ENCODE peak calls at places on chromosomes 11 and 22, in six cellular contexts. One of them, this sample, is unnamed.
A peak's percentile ranks its signal among the peaks of the same experiment; 100 is the strongest.

GRCh38 chr11:12789054-12789453 is 114.8 kb downstream of the TEAD1 start:
- DNase-seq in cardiac fibroblast: no peak
- DNase-seq in brain microvascular endothelial cell: no peak
- DNase-seq in GM20000: no peak
- DNase-seq in GM12864: no peak
- DNase-seq in HCT116: no peak
- DNase-seq in this sample: no peak

GRCh38 chr11:16820324-16821092 is 82.1 kb downstream of the C11orf58 start:
- DNase-seq in cardiac fibroblast: peak; percentile 87
- DNase-seq in brain microvascular endothelial cell: peak; percentile 58
- DNase-seq in GM20000: peak; percentile 83
- DNase-seq in GM12864: peak; percentile 40
- DNase-seq in HCT116: peak; percentile 37
- DNase-seq in this sample: peak; percentile 39

GRCh38 chr11:19660076-19660475 is 52.6 kb upstream of the NAV2 start:
- DNase-seq in cardiac fibroblast: no peak
- DNase-seq in brain microvascular endothelial cell: peak; percentile 70
- DNase-seq in GM20000: peak; percentile 71
- DNase-seq in GM12864: peak; percentile 54
- DNase-seq in HCT116: peak; percentile 88
- DNase-seq in this sample: no peak

GRCh38 chr11:134510171-134510570 is 98.1 kb upstream of the B3GAT1 start:
- DNase-seq in cardiac fibroblast: no peak
- DNase-seq in brain microvascular endothelial cell: no peak
- DNase-seq in GM20000: no peak
- DNase-seq in GM12864: no peak
- DNase-seq in HCT116: no peak
- DNase-seq in this sample: no peak

GRCh38 chr11:48109046-48109666 is 107.5 kb upstream of the OR4B1 start:
- DNase-seq in cardiac fibroblast: peak; percentile 74
- DNase-seq in brain microvascular endothelial cell: no peak
- DNase-seq in GM20000: peak; percentile 39
- DNase-seq in GM12864: no peak
- DNase-seq in HCT116: peak; percentile 37
- DNase-seq in this sample: peak; percentile 57

GRCh38 chr11:127056338-127056971 is 55.9 kb upstream of the KIRREL3 start:
- DNase-seq in cardiac fibroblast: no peak
- DNase-seq in brain microvascular endothelial cell: no peak
- DNase-seq in GM20000: no peak
- DNase-seq in GM12864: no peak
- DNase-seq in HCT116: no peak
- DNase-seq in this sample: no peak

GRCh38 chr22:39283312-39284141 is 35.9 kb downstream of the RPL3 start:
- DNase-seq in cardiac fibroblast: peak; percentile 74
- DNase-seq in brain microvascular endothelial cell: no peak
- DNase-seq in GM20000: no peak
- DNase-seq in GM12864: no peak
- DNase-seq in HCT116: no peak
- DNase-seq in this sample: no peak

GRCh38 chr11:61752117-61752924 is at the start of gene MYRF:
- DNase-seq in cardiac fibroblast: peak; percentile 42
- DNase-seq in brain microvascular endothelial cell: no peak
- DNase-seq in GM20000: peak; percentile 90
- DNase-seq in GM12864: no peak
- DNase-seq in HCT116: no peak
- DNase-seq in this sample: no peak

GRCh38 chr11:72239849-72240460 is 4.0 kb downstream of the PHOX2A start:
- DNase-seq in cardiac fibroblast: peak; percentile 43
- DNase-seq in brain microvascular endothelial cell: no peak
- DNase-seq in GM20000: no peak
- DNase-seq in GM12864: no peak
- DNase-seq in HCT116: no peak
- DNase-seq in this sample: no peak

DNA sequence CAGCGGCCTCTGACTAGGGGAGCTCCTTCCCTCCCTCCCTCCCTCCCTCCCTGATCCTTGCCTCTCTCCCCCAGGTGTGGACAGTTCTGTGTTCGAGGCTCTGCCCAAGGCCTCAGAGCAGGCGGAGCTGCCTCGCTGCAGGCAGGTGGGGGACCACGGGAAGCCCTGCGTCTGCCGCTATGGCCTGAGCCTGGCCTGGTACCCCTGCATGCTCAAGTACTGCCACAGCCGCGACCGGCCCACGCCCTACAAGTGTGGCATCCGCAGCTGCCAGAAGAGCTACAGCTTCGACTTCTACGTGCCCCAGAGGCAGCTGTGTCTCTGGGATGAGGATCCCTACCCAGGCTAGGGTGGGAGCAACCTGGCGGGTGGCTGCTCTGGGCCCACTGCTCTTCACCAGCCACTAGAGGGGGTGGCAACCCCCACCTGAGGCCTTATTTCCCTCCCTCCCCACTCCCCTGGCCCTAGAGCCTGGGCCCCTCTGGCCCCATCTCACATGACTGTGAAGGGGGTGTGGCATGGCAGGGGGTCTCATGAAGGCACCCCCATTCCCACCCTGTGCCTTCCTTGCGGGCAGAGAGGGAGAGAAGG is 11.1 kb upstream of the POU2F3 start:
- DNase-seq in cardiac fibroblast: no peak
- DNase-seq in brain microvascular endothelial cell: no peak
- DNase-seq in GM20000: no peak
- DNase-seq in GM12864: no peak
- DNase-seq in HCT116: no peak
- DNase-seq in this sample: no peak
- TF ChIP-seq CTCF in cardiac fibroblast: peak; percentile 17
- TF ChIP-seq CTCF in brain microvascular endothelial cell: peak; percentile 59
- TF ChIP-seq CTCF in GM20000: peak; percentile 0
- TF ChIP-seq CTCF in GM12864: peak; percentile 33
- TF ChIP-seq CTCF in HCT116: peak; percentile 38
- TF ChIP-seq CTCF in this sample: peak; percentile 29

DNA sequence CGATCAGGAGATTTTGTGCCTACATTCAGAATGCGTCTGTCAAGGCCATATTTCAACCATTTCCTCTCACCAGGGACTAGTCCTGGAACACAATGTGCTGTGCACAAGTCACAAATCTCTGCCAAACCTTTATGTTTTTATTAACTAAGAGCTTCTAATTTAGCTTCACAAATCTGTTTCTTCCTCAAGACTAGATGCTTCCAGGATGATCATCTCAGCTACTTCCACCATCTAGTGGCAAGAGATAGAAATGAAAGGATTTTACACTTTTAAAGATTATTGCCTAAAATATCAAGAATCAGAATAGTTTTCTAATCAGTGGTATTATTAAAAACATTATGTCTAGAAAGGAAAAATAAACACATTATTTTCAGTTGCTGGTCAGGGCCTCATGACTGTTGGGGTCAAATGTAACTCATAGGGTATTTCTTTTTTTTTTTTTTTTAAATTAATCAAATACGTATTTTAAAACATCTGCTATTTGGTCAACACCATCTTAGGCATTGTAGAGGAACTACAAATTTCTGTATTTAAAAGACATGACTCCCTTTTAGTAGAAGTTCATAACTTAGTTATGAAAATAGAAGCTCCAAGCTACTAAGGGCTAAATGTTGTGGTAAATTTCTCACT is 1102.6 kb downstream of the DLG2 start:
- DNase-seq in cardiac fibroblast: peak; percentile 74
- DNase-seq in brain microvascular endothelial cell: no peak
- DNase-seq in GM20000: peak; percentile 7
- DNase-seq in GM12864: no peak
- DNase-seq in HCT116: no peak
- DNase-seq in this sample: no peak
- TF ChIP-seq CTCF in cardiac fibroblast: peak; percentile 58
- TF ChIP-seq CTCF in brain microvascular endothelial cell: peak; percentile 46
- TF ChIP-seq CTCF in GM20000: no peak
- TF ChIP-seq CTCF in GM12864: peak; percentile 32
- TF ChIP-seq CTCF in HCT116: peak; percentile 25
- TF ChIP-seq CTCF in this sample: peak; percentile 57

DNA sequence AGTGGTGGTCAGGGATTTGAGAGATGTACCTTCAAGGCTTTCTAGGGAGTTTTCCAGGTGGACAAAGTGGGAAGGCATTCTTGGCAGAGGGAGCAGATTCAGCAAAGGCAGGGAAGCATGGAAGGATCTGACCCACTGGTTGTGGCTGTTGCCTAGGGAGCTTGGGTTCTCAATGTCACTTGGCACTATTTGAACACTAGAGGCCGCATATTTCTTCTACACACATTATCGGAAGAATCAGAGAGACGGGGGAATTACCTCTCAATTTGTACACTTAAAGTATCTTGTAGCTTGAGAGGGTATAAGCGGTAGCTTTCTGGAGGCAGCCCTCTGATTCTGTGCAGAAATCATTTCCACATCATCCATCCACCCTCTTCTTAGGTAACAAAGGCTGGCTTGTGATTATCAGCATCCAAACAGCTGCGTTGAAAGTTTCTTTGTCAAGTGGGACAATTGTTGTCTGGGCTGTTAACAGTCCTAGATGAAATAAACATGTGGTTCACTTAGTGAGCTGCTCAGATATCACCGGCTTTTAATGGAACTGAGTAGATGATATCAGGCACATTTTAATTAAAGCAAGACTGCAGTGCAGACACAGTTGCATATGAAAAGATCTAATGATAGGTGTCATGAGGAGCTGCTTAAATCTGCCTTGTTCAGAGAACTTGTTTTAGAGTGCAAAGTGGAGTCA is 2.6 kb downstream of the NELL1 start:
- DNase-seq in cardiac fibroblast: no peak
- DNase-seq in brain microvascular endothelial cell: no peak
- DNase-seq in GM20000: peak; percentile 38
- DNase-seq in GM12864: no peak
- DNase-seq in HCT116: peak; percentile 0
- DNase-seq in this sample: no peak
- TF ChIP-seq CTCF in cardiac fibroblast: peak; percentile 10
- TF ChIP-seq CTCF in brain microvascular endothelial cell: peak; percentile 29
- TF ChIP-seq CTCF in GM20000: no peak
- TF ChIP-seq CTCF in GM12864: peak; percentile 38
- TF ChIP-seq CTCF in HCT116: peak; percentile 30
- TF ChIP-seq CTCF in this sample: peak; percentile 38

GRCh38 chr11:131668867-131669780 is 298.7 kb downstream of the NTM start:
- DNase-seq in cardiac fibroblast: peak; percentile 48
- DNase-seq in brain microvascular endothelial cell: peak; percentile 24
- DNase-seq in GM20000: peak; percentile 72
- DNase-seq in GM12864: no peak
- DNase-seq in HCT116: peak; percentile 6
- DNase-seq in this sample: no peak
- TF ChIP-seq CTCF in cardiac fibroblast: peak; percentile 75
- TF ChIP-seq CTCF in brain microvascular endothelial cell: peak; percentile 89
- TF ChIP-seq CTCF in GM20000: peak; percentile 40
- TF ChIP-seq CTCF in GM12864: peak; percentile 84
- TF ChIP-seq CTCF in HCT116: peak; percentile 51
- TF ChIP-seq CTCF in this sample: peak; percentile 79

GRCh38 chr11:43681543-43681942 is 1.0 kb downstream of the HSD17B12 start:
- DNase-seq in cardiac fibroblast: peak; percentile 32
- DNase-seq in brain microvascular endothelial cell: no peak
- DNase-seq in GM20000: no peak
- DNase-seq in GM12864: no peak
- DNase-seq in HCT116: no peak
- DNase-seq in this sample: no peak

GRCh38 chr11:43676933-43677332 is 3.6 kb upstream of the HSD17B12 start:
- DNase-seq in cardiac fibroblast: no peak
- DNase-seq in brain microvascular endothelial cell: no peak
- DNase-seq in GM20000: no peak
- DNase-seq in GM12864: no peak
- DNase-seq in HCT116: no peak
- DNase-seq in this sample: no peak

GRCh38 chr11:43685483-43685882 is 4.9 kb downstream of the HSD17B12 start:
- DNase-seq in cardiac fibroblast: no peak
- DNase-seq in brain microvascular endothelial cell: no peak
- DNase-seq in GM20000: no peak
- DNase-seq in GM12864: no peak
- DNase-seq in HCT116: no peak
- DNase-seq in this sample: no peak

GRCh38 chr11:43686207-43686606 is 5.7 kb downstream of the HSD17B12 start:
- DNase-seq in cardiac fibroblast: peak; percentile 28
- DNase-seq in brain microvascular endothelial cell: no peak
- DNase-seq in GM20000: no peak
- DNase-seq in GM12864: no peak
- DNase-seq in HCT116: no peak
- DNase-seq in this sample: no peak

GRCh38 chr11:43680521-43681505 is at the start of gene HSD17B12:
- DNase-seq in cardiac fibroblast: peak; percentile 99
- DNase-seq in brain microvascular endothelial cell: peak; percentile 100
- DNase-seq in GM20000: peak; percentile 94
- DNase-seq in GM12864: peak; percentile 98
- DNase-seq in HCT116: peak; percentile 97
- DNase-seq in this sample: peak; percentile 98
- TF ChIP-seq CTCF in cardiac fibroblast: no peak
- TF ChIP-seq CTCF in brain microvascular endothelial cell: no peak
- TF ChIP-seq CTCF in GM20000: no peak
- TF ChIP-seq CTCF in GM12864: no peak
- TF ChIP-seq CTCF in HCT116: no peak
- TF ChIP-seq CTCF in this sample: no peak